ENCODE peak calls at places on chromosomes 5 and 9, in four cellular contexts. D is naive thymus-derived CD4-positive, alpha-beta T cell; A is posterior vena cava; B is AG10803. H is an unnamed sample.

GRCh38 chr9:89177401-89178161 is 1.0 kb downstream of the SHC3 start:
- DNase-seq in B (peak), D (no peak), A (no peak), H (no peak)

GRCh38 chr5:31036407-31036806 is 157.1 kb upstream of the CDH6 start:
- DNase-seq in A (no peak), B (no peak), D (no peak), H (no peak)

GRCh38 chr5:163861670-163862069 is 356.3 kb downstream of the MAT2B start:
- DNase-seq in A (no peak), D (no peak), B (no peak), H (no peak)

GRCh38 chr5:172733179-172733973 is 37.6 kb downstream of the DUSP1 start:
- DNase-seq in A (peak), B (peak), D (no peak), H (no peak)

GRCh38 chr5:76941000-76941399 is 11.8 kb upstream of the CRHBP start:
- DNase-seq in D (no peak), A (no peak), B (no peak), H (no peak)

GRCh38 chr5:86880344-86880743 is 262.6 kb downstream of the COX7C start:
- DNase-seq in A (no peak), D (no peak), B (no peak), H (no peak)

GRCh38 chr9:35683323-35683722 is 6.4 kb downstream of the TPM2 start:
- DNase-seq in D (no peak), A (no peak), B (no peak), H (no peak)

GRCh38 chr5:151041577-151042268 is 21.3 kb downstream of the GPX3 start:
- DNase-seq in B (no peak), A (no peak), D (no peak), H (no peak)

GRCh38 chr5:34017254-34017653 is 9.4 kb upstream of the AMACR start:
- DNase-seq in B (no peak), A (no peak), D (no peak), H (no peak)

GRCh38 chr5:84437673-84438315 is 53.1 kb upstream of the EDIL3 start:
- DNase-seq in A (no peak), B (peak), D (no peak), H (no peak)

GRCh38 chr5:97534166-97534565 is 351.1 kb upstream of the RIOK2 start:
- DNase-seq in B (peak), D (no peak), A (no peak), H (no peak)

GRCh38 chr5:86986837-86987236 is 280.8 kb upstream of the RASA1 start:
- DNase-seq in A (no peak), B (no peak), D (no peak), H (no peak)

GRCh38 chr5:78362220-78362619 is 1.8 kb downstream of the SCAMP1 start:
- DNase-seq in D (no peak), A (no peak), B (no peak), H (no peak)

GRCh38 chr5:40652441-40653220 is 27.1 kb upstream of the PTGER4 start:
- DNase-seq in A (no peak), B (no peak), D (no peak), H (no peak)

H was measured in CD8-positive, alpha-beta T cell.